ENCODE peak calls at places on chromosomes 11 and 22, in seven cellular contexts. G is GM04503; J is H9; O is activated naive CD4-positive, alpha-beta T cell treated with anti-CD3 and anti-CD28 coated beads for 36 hours; I is activated naive CD8-positive, alpha-beta T cell treated with anti-CD3 and anti-CD28 coated beads, Interleukin-2, amount 50 U/mL, for 24 hours; Z is NCI-H1105 treated with DMSO at 0.1 percent for 48 hours; Y is activated gamma-delta T cell treated with Interleukin-2 at 50 U/mL for 16 hours. S is an unnamed sample.
A peak's percentile ranks its signal among the peaks of the same experiment; 100 is the strongest.

GRCh38 chr11:114080219-114080618 is 20.7 kb downstream of the ZBTB16 start:
- DNase-seq in Y (peak; percentile 50), I (no peak), J (no peak), O (no peak), G (no peak), Z (no peak), S (no peak)

GRCh38 chr11:122091850-122092249 is 24.2 kb downstream of the BLID start:
- DNase-seq in I (no peak), Y (no peak), G (no peak), O (no peak), Z (no peak), J (no peak), S (no peak)

GRCh38 chr11:128238521-128239222 is 348.7 kb downstream of the ETS1 start:
- DNase-seq in G (no peak), J (no peak), I (no peak), Z (no peak), Y (no peak), O (no peak), S (peak; percentile 22)

GRCh38 chr11:116725434-116726221 is 47.2 kb downstream of the BUD13 start:
- DNase-seq in Z (no peak), J (no peak), I (no peak), G (peak; percentile 27), Y (no peak), O (no peak), S (no peak)

GRCh38 chr22:39658367-39658766 is 87.8 kb downstream of the CACNA1I start:
- DNase-seq in J (no peak), I (no peak), Z (no peak), G (no peak), O (peak; percentile 72), Y (no peak), S (no peak)

GRCh38 chr11:80698646-80699045 is 1257.8 kb upstream of the TENM4 start:
- DNase-seq in I (no peak), J (no peak), O (no peak), Y (no peak), G (no peak), Z (no peak), S (no peak)

GRCh38 chr22:22357024-22357868 is 112.7 kb downstream of the VPREB1 start:
- DNase-seq in Z (peak; percentile 80), I (peak; percentile 87), Y (peak; percentile 67), J (peak; percentile 91), O (peak; percentile 92), G (no peak), S (peak; percentile 92)

GRCh38 chr11:59184876-59185275 is 12.9 kb downstream of the DTX4 start:
- DNase-seq in Y (no peak), I (no peak), Z (no peak), J (no peak), O (no peak), G (no peak), S (no peak)

GRCh38 chr22:42805998-42806481 is 51.0 kb downstream of the ARFGAP3 start:
- DNase-seq in O (no peak), G (no peak), J (peak; percentile 28), I (no peak), Z (peak; percentile 29), Y (no peak), S (no peak)

S was measured in B cell.